ENCODE peak calls at places on chromosomes 7 and 10, in six cellular contexts. T, I, U, D, P and X are unnamed samples.
A peak's percentile ranks its signal among the peaks of the same experiment; 100 is the strongest.

GRCh38 chr10:98265403-98266378 is 2.3 kb downstream of the LOXL4 start:
- DNase-seq in T (no peak), I (no peak), U (no peak), D (no peak), P (no peak), X (no peak)

GRCh38 chr7:129089521-129090212 is 34.8 kb upstream of the TNPO3 start:
- DNase-seq in T (peak; percentile 52), I (no peak), U (no peak), D (no peak), P (no peak), X (no peak)

GRCh38 chr7:139004321-139005075 is 23.3 kb upstream of the KIAA1549 start:
- DNase-seq in T (no peak), I (no peak), U (no peak), D (no peak), P (peak; percentile 22), X (peak; percentile 36)

GRCh38 chr7:140209866-140210609 is 33.3 kb upstream of the KDM7A start:
- DNase-seq in T (no peak), I (no peak), U (no peak), D (no peak), P (no peak), X (no peak)

GRCh38 chr7:43439631-43440401 is 143.1 kb upstream of the STK17A start:
- DNase-seq in T (peak; percentile 60), I (peak; percentile 47), U (peak; percentile 84), D (peak; percentile 44), P (peak; percentile 85), X (peak; percentile 30)

GRCh38 chr7:106374437-106374836 is 89.7 kb upstream of the NAMPT start:
- DNase-seq in T (no peak), I (no peak), U (no peak), D (no peak), P (no peak), X (no peak)

GRCh38 chr7:74480861-74481417 is 27.2 kb downstream of the GTF2IRD1 start:
- DNase-seq in T (peak; percentile 83), I (peak; percentile 51), U (no peak), D (no peak), P (no peak), X (peak; percentile 89)

GRCh38 chr7:26178272-26178960 is 22.1 kb downstream of the HNRNPA2B1 start:
- DNase-seq in T (no peak), I (no peak), U (no peak), D (no peak), P (no peak), X (no peak)

GRCh38 chr10:126685756-126686155 is 15.3 kb upstream of the C10orf90 start:
- DNase-seq in T (no peak), I (no peak), U (no peak), D (no peak), P (no peak), X (no peak)

GRCh38 chr10:32190890-32191491 is 134.8 kb upstream of the KIF5B start:
- DNase-seq in T (peak; percentile 46), I (peak; percentile 36), U (no peak), D (peak; percentile 15), P (no peak), X (peak; percentile 78)

GRCh38 chr7:76505168-76506080 is 4.9 kb upstream of the UPK3B start:
- DNase-seq in T (no peak), I (no peak), U (peak; percentile 23), D (no peak), P (no peak), X (no peak)

GRCh38 chr7:50837965-50838364 is 55.3 kb upstream of the GRB10 start:
- DNase-seq in T (no peak), I (peak; percentile 89), U (no peak), D (no peak), P (no peak), X (no peak)

GRCh38 chr7:65827366-65827765 is 45.5 kb upstream of the VKORC1L1 start:
- DNase-seq in T (no peak), I (peak; percentile 42), U (no peak), D (no peak), P (no peak), X (no peak)

GRCh38 chr10:20870839-20871238 is 26.3 kb downstream of the NEBL start:
- DNase-seq in T (no peak), I (no peak), U (no peak), D (no peak), P (no peak), X (no peak)

GRCh38 chr7:134922730-134923704 is 63.3 kb upstream of the AGBL3 start:
- DNase-seq in T (no peak), I (no peak), U (no peak), D (no peak), P (no peak), X (no peak)

GRCh38 chr10:29648114-29648982 is 13.6 kb upstream of the SVIL start:
- DNase-seq in T (peak; percentile 43), I (peak; percentile 38), U (no peak), D (no peak), P (no peak), X (no peak)

GRCh38 chr7:138785587-138786437 is 12.0 kb upstream of the TMEM213 start:
- DNase-seq in T (no peak), I (peak; percentile 11), U (no peak), D (no peak), P (no peak), X (peak; percentile 63)

GRCh38 chr7:127620406-127621233 is 2.7 kb upstream of the PAX4 start:
- DNase-seq in T (no peak), I (no peak), U (peak; percentile 72), D (no peak), P (peak; percentile 73), X (no peak)

GRCh38 chr10:48309711-48310226 is 3.3 kb downstream of the MAPK8 start:
- DNase-seq in T (peak; percentile 57), I (peak; percentile 64), U (no peak), D (no peak), P (no peak), X (peak; percentile 96)

DNA sequence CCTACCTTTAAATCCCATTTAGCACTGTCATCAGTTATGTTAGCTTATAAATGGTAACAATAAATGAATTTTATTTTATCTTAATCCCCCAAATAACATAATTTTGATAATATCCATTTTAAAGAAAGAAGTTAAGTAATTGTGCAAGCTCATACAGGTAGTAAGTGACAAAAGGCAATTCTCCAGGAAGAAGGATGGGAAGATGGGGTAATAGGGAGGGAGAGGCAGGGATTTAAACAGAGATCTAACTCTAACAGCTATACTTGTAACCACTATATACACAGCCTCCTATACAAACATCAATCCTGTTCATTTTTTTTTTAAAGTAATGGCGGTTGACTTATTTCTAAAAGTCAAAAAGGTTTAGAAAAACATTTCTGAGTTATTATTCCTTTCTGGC is 119.4 kb downstream of the SGMS1 start:
- DNase-seq in T (no peak), I (no peak), U (no peak), D (no peak), P (no peak), X (no peak)
- H3K14ac ChIP-seq in T (no peak overlapping the region), I (no peak overlapping the region), U (no peak overlapping the region), D (no peak overlapping the region), P (no peak overlapping the region), X (no peak overlapping the region)

DNA sequence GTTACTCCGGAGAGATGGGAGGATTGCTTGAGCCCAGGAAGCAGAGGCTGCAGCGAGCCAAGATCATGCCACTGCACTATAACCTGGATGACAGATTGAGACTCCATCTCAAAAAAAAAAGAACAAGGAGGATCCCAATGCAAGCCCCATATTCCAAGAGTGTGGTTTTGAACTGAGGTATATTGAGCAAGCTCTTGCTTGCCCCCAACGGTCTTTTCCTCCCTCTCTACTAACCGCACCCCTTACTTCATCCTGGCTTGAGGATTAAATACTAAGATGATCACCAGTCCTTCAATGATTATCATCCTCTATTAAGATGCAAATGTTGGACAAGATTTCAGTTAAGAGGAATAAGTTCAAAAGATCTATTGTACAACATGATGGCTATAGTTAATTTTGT is 12.5 kb upstream of the SRGN start:
- DNase-seq in T (no peak), I (no peak), U (no peak), D (no peak), P (no peak), X (no peak)
- H3K14ac ChIP-seq in T (no peak overlapping the region), I (no peak overlapping the region), U (no peak overlapping the region), D (no peak overlapping the region), P (no peak overlapping the region), X (no peak overlapping the region)

DNA sequence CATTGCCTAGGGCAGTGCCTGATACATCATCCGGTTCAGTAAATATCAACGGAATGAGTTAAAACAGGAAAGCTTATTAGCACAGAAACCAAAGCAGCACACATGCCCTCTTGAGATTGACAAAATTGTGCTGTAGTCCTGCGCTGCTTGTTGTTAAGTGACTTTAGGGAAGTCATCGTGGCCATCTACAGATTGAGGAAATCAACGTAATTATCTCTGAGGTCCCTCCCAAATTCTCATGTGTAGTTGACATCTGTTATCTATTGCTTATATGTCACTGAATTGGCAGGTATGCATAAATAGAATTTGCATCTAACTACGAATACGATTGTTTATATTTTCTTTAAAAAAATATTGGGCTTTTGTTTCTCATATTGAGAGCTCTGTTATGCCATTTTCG is 3.5 kb upstream of the GNB2 start:
- DNase-seq in T (no peak), I (no peak), U (no peak), D (no peak), P (no peak), X (peak; percentile 26)
- H3K14ac ChIP-seq in T (no peak overlapping the region), I (no peak overlapping the region), U (no peak overlapping the region), D (no peak overlapping the region), P (no peak overlapping the region), X (no peak overlapping the region)

GRCh38 chr10:109624939-109625338 is 298.4 kb downstream of the XPNPEP1 start:
- DNase-seq in T (no peak), I (no peak), U (no peak), D (no peak), P (no peak), X (no peak)
- H3K14ac ChIP-seq in T (no peak overlapping the region), I (no peak overlapping the region), U (no peak overlapping the region), D (no peak overlapping the region), P (no peak overlapping the region), X (no peak overlapping the region)

DNA sequence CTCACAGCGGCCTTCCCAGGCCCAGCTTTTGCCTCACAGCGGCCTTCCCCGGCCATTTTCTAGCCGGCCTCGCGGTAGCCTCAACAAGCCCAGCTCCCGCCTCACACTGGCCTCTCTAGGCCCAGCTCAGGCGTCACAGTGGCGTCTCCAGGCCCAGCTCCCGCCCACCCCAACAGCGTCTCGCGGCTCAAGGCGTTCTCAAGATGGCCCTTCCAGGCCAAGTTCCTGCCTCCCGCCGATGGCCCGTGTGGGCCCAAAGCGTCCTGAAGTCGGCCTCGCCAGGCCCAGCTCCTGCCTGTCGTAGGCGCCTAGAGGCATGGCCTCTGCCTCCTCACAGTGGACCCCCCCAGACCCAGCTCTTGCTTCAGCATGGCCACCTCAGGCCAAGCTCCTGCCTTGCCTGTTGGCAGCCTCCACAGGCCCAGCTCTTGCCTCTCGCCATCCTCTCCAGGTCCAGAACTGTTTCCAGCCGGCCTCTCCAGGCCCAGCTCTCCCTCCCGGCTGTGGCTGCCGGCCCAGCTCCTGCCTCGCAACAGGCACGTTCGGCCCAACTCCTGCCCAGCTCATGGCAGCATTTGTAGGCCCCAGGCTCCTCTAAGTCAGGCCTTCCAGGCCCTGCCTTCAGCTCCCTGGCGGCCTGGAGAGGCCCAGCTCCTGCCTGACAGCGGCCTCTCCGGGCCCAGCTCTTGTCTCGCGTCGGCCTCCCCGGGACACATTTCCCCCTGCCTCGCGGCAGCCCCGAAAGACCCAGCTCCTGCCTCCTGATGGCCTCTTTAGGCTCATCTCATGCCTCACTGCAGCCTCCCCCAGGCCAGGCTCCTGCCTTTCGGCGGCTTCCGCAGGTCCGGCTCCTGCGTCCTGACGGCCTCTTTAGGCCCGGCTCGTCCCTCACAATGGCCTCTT is 18.8 kb upstream of the TMEM248 start:
- DNase-seq in T (no peak), I (no peak), U (peak; percentile 33), D (no peak), P (no peak), X (no peak)
- H3K14ac ChIP-seq in T (no peak overlapping the region), I (no peak overlapping the region), U (no peak overlapping the region), D (no peak overlapping the region), P (no peak overlapping the region), X (no peak overlapping the region)